ENCODE peak calls at places on chromosomes 4 and X, in four cellular contexts. E, N, C and D are unnamed samples.

GRCh38 chr4:73450398-73451004 is 14.5 kb downstream of the AFP start:
- DNase-seq in C (peak; percentile 5), E (no peak), N (no peak), D (no peak)

GRCh38 chrX:1425381-1425780 is 27.3 kb downstream of the ASMTL start:
- DNase-seq in E (no peak), N (no peak), C (no peak), D (no peak)

GRCh38 chrX:255923-256331 is 25.3 kb upstream of the PLCXD1 start:
- DNase-seq in N (no peak), C (no peak), E (no peak), D (no peak)

GRCh38 chr4:124118061-124118460 is 594.5 kb downstream of the ANKRD50 start:
- DNase-seq in E (no peak), C (no peak), N (no peak), D (no peak)

GRCh38 chr4:48490012-48490679 is at the start of gene ZAR1:
- DNase-seq in E (no peak), N (no peak), C (no peak), D (no peak)

GRCh38 chr4:137514401-137515116 is 17.7 kb downstream of the PCDH18 start:
- DNase-seq in E (no peak), C (no peak), N (no peak), D (no peak)

GRCh38 chr4:39621582-39621981 is 17.1 kb downstream of the SMIM14 start:
- DNase-seq in N (peak; percentile 80), C (peak; percentile 81), E (peak; percentile 51), D (no peak)

GRCh38 chrX:19272452-19272851 is 71.3 kb upstream of the PDHA1 start:
- DNase-seq in N (no peak), E (no peak), C (no peak), D (no peak)

GRCh38 chr4:111678466-111678865 is 466.8 kb upstream of the FAM241A start:
- DNase-seq in N (no peak), E (no peak), C (no peak), D (no peak)

GRCh38 chrX:108299101-108299591 is 139.1 kb downstream of the COL4A6 start:
- DNase-seq in C (peak; percentile 65), E (no peak), N (no peak), D (no peak)

GRCh38 chr4:54709281-54709854 is 51.6 kb downstream of the KIT start:
- DNase-seq in N (no peak), C (no peak), E (no peak), D (no peak)

GRCh38 chrX:137574102-137574783 is 8.3 kb downstream of the ZIC3 start:
- DNase-seq in C (no peak), N (no peak), E (no peak), D (no peak)

GRCh38 chr4:95541889-95542607 is 6.7 kb downstream of the UNC5C start:
- DNase-seq in E (no peak), N (no peak), C (no peak), D (no peak)

GRCh38 chr4:122045533-122045932 is 93.7 kb upstream of the TRPC3 start:
- DNase-seq in E (peak; percentile 62), C (peak; percentile 94), N (peak; percentile 42), D (no peak)

GRCh38 chrX:7147431-7147977 is at the start of gene STS:
- DNase-seq in E (no peak), N (peak; percentile 52), C (peak; percentile 28), D (no peak)

GRCh38 chr4:145609494-145610427 is 9.4 kb upstream of the MMAA start:
- DNase-seq in N (peak; percentile 72), C (peak; percentile 65), E (peak; percentile 68), D (no peak)

GRCh38 chr4:81769244-81769643 is 297.5 kb upstream of the RASGEF1B start:
- DNase-seq in C (no peak), E (no peak), N (no peak), D (no peak)

GRCh38 chrX:34350552-34350951 is 218.4 kb upstream of the FAM47A start:
- DNase-seq in E (no peak), N (no peak), C (no peak), D (no peak)

GRCh38 chrX:96407501-96407900 is 277.1 kb upstream of the DIAPH2 start:
- DNase-seq in E (no peak), C (no peak), N (peak; percentile 19), D (no peak)

GRCh38 chr4:53734584-53735363 is 143.5 kb upstream of the LNX1 start:
- DNase-seq in N (no peak), E (no peak), C (no peak), D (no peak)

GRCh38 chrX:39456894-39457600 is 640.7 kb downstream of the BCOR start:
- DNase-seq in E (no peak), N (no peak), C (no peak), D (no peak)

GRCh38 chr4:5204781-5205180 is 153.5 kb downstream of the STK32B start:
- DNase-seq in E (no peak), N (no peak), C (no peak), D (no peak)

GRCh38 chr4:138494931-138495330 is 252.8 kb upstream of the SLC7A11 start:
- DNase-seq in E (peak; percentile 13), C (no peak), N (no peak), D (no peak)

GRCh38 chr4:14856076-14856926 is 146.0 kb upstream of the CPEB2 start:
- DNase-seq in C (peak; percentile 5), N (peak; percentile 83), E (peak; percentile 86), D (no peak)

GRCh38 chr4:142168181-142168580 is 531.8 kb downstream of the IL15 start:
- DNase-seq in C (no peak), N (no peak), E (no peak), D (no peak)

GRCh38 chr4:83054928-83055327 is 19.9 kb downstream of the COPS4 start:
- DNase-seq in E (peak; percentile 10), N (no peak), C (no peak), D (no peak)

GRCh38 chr4:89572224-89572858 is 264.6 kb downstream of the SNCA start:
- DNase-seq in E (no peak), C (no peak), N (no peak), D (no peak)

GRCh38 chr4:5037553-5038551 is 13.4 kb upstream of the STK32B start:
- DNase-seq in N (peak; percentile 50), E (no peak), C (no peak), D (no peak)

GRCh38 chrX:112834016-112834855 is 6.4 kb downstream of the AMOT start:
- DNase-seq in E (no peak), C (no peak), N (no peak), D (no peak)

GRCh38 chr4:40778090-40778489 is 28.3 kb downstream of the NSUN7 start:
- DNase-seq in N (no peak), C (no peak), E (no peak), D (no peak)

GRCh38 chrX:103792916-103793540 is 16.4 kb downstream of the PLP1 start:
- DNase-seq in C (no peak), E (no peak), N (no peak), D (no peak)

GRCh38 chrX:53686151-53686885 is at the start of gene HUWE1:
- DNase-seq in C (peak; percentile 77), E (no peak), N (peak; percentile 80), D (no peak)
- TF ChIP-seq POLR2A in C (peak; percentile 72), E (peak; percentile 57), N (peak; percentile 36), D (no peak)

DNA sequence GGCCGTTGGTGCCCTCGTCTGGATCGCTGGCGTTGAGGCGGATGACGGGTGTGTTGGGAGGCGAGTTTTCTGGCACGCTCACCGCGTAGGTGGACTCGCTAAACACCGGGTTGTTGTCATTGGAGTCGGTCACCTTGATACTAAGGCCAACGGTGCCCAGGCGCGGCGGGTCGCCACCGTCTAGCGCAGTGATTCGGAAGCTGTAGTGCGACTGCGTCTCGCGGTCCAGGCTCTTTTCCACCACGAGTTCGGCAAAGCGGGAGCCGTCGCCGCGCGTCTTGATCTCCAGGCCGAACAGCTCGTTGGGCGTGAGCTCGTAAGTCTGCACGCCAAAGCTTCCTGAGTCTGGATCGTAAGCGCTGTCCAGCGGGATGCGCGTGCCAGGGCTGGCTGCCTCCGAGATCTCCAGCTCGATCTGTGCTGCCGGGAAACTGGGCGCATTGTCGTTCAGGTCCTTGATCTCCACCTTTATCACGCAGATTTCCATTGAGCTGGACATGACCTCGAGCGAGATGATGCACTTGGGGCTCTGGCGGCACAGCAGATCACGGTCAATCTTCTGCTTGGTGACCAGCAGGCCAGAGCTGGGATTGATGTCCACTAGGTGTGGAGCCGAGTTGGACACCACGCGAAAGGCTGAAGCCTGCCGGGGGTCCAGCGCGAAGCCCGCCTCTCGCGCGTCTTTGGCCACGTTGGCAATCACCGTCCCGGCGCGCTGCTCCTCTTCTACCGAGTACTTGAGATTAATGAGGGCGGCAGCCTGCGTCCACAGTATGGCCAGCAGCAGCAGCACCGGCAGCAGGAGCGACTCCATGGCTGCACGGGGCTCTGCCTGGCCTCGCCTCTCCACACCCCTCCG is 2.1 kb downstream of the PCDH19 start:
- DNase-seq in N (no peak), E (no peak), C (no peak), D (no peak)
- H3K27me3 ChIP-seq in N (peaks cover 91% of the 10 kb centered on the region), E (peaks cover 5% of the 10 kb centered on the region), C (peaks cover 20% of the 10 kb centered on the region), D (no peaks in the 10 kb centered on the region)

GRCh38 chr4:7717161-7717560 is 222.5 kb downstream of the AFAP1 start:
- DNase-seq in E (no peak), C (no peak), N (no peak), D (no peak)
- TF ChIP-seq CTCF in E (no peak), C (no peak), N (no peak), D (no peak)

DNA sequence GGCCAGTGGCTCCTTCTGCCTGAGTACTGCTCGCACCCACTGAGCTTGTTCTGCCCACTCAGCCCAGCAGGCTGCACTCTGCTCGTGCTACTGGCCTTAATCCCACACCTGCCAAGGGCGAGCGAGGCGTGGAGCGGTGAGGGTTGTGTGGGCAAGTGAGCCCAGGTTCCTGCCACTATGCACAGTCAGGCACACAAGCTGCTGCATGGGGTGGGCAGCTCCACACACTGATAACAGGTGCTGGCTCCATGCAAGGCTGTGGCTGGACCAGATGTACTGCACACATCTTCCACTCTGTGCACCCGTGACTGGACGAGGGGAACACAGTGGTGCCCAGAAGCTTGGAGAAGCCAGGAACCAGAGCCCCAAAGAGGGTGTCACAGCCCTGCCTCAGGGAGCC is 184.3 kb upstream of the NUDT6 start:
- DNase-seq in C (no peak), N (no peak), E (no peak), D (no peak)
- TF ChIP-seq POLR2A in C (no peak), N (no peak), E (no peak), D (no peak)

GRCh38 chr4:44070843-44071242 is 377.8 kb downstream of the KCTD8 start:
- DNase-seq in C (no peak), E (no peak), N (no peak), D (no peak)

GRCh38 chr4:44071959-44072955 is 376.4 kb downstream of the KCTD8 start:
- DNase-seq in E (no peak), C (no peak), N (no peak), D (no peak)
- H3K27me3 ChIP-seq in E (no peaks in the 10 kb centered on the region), C (no peaks in the 10 kb centered on the region), N (no peaks in the 10 kb centered on the region), D (no peaks in the 10 kb centered on the region)

DNA sequence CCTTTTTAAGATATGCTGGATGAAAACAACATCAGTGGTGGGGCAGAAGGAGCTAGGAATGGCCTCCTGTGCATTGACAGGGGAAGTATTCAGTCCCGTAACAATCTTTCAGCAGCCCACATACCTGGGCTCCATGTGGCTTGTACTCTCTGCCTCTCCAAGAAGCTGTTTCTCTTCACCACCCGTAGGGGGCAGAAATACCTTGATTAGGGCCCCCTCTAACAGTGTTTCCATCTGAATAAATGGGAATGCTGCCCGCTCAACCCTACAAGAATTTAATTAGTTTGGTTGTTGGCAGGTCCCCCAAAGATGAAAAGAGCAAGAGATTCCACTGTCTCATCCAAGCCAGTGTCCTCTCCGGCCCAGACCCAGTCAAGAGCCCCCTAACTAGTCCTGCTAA is 155.2 kb downstream of the SMIM20 start:
- DNase-seq in C (no peak), N (no peak), E (no peak), D (no peak)
- TF ChIP-seq CTCF in C (no peak), N (peak; percentile 10), E (peak; percentile 42), D (no peak)

GRCh38 chrX:46574941-46575381 is 1.4 kb downstream of the CHST7 start:
- DNase-seq in C (peak; percentile 32), N (no peak), E (no peak), D (no peak)
- TF ChIP-seq POLR2A in C (no peak), N (no peak), E (no peak), D (no peak)

GRCh38 chrX:80828232-80828631 is 18.6 kb upstream of the BRWD3 start:
- DNase-seq in C (no peak), N (no peak), E (no peak), D (no peak)
- H3K27me3 ChIP-seq in C (no peaks in the 10 kb centered on the region), N (no peaks in the 10 kb centered on the region), E (no peaks in the 10 kb centered on the region), D (no peaks in the 10 kb centered on the region)